ENCODE peak calls at places on chromosomes 12 and 14, in nine cellular contexts. One of them, this sample, is unnamed. For H3K9me3, the result is how much of the 10 kb centered on the place peaks cover.

GRCh38 chr14:104580961-104581360 is 1.4 kb downstream of the C14orf180 start:
- DNase-seq in Peyer's patch: no peak
- DNase-seq in lower lobe of right lung: no peak
- DNase-seq in CD8-positive, alpha-beta T cell: no peak
- DNase-seq in cardiac muscle cell: no peak
- DNase-seq in thoracic aorta: no peak
- DNase-seq in tibial artery: peak
- DNase-seq in left ventricle myocardium inferior: peak
- DNase-seq in sigmoid colon: peak
- DNase-seq in this sample: no peak

GRCh38 chr12:55899035-55899434 is 28.7 kb downstream of the PYM1 start:
- DNase-seq in thoracic aorta: no peak
- DNase-seq in sigmoid colon: no peak
- DNase-seq in lower lobe of right lung: no peak
- DNase-seq in CD8-positive, alpha-beta T cell: no peak
- DNase-seq in left ventricle myocardium inferior: no peak
- DNase-seq in cardiac muscle cell: no peak
- DNase-seq in tibial artery: no peak
- DNase-seq in Peyer's patch: no peak
- DNase-seq in this sample: no peak

GRCh38 chr14:74292061-74292460 is 10.7 kb downstream of the ABCD4 start:
- DNase-seq in left ventricle myocardium inferior: no peak
- DNase-seq in CD8-positive, alpha-beta T cell: no peak
- DNase-seq in sigmoid colon: no peak
- DNase-seq in thoracic aorta: no peak
- DNase-seq in cardiac muscle cell: no peak
- DNase-seq in lower lobe of right lung: no peak
- DNase-seq in tibial artery: no peak
- DNase-seq in Peyer's patch: no peak
- DNase-seq in this sample: no peak

GRCh38 chr14:91138511-91139359 is 24.9 kb downstream of the DGLUCY start:
- DNase-seq in lower lobe of right lung: no peak
- DNase-seq in tibial artery: no peak
- DNase-seq in cardiac muscle cell: no peak
- DNase-seq in Peyer's patch: no peak
- DNase-seq in sigmoid colon: no peak
- DNase-seq in CD8-positive, alpha-beta T cell: peak
- DNase-seq in left ventricle myocardium inferior: no peak
- DNase-seq in thoracic aorta: no peak
- DNase-seq in this sample: no peak

GRCh38 chr12:131084341-131085011 is 130.8 kb downstream of the ADGRD1 start:
- DNase-seq in Peyer's patch: no peak
- DNase-seq in lower lobe of right lung: peak
- DNase-seq in cardiac muscle cell: no peak
- DNase-seq in sigmoid colon: no peak
- DNase-seq in CD8-positive, alpha-beta T cell: no peak
- DNase-seq in left ventricle myocardium inferior: no peak
- DNase-seq in thoracic aorta: no peak
- DNase-seq in tibial artery: no peak
- DNase-seq in this sample: no peak

GRCh38 chr12:6778212-6778570 is 5.9 kb downstream of the LAG3 start:
- DNase-seq in sigmoid colon: peak
- DNase-seq in tibial artery: peak
- DNase-seq in lower lobe of right lung: no peak
- DNase-seq in left ventricle myocardium inferior: peak
- DNase-seq in CD8-positive, alpha-beta T cell: no peak
- DNase-seq in cardiac muscle cell: no peak
- DNase-seq in thoracic aorta: no peak
- DNase-seq in Peyer's patch: no peak
- DNase-seq in this sample: no peak

GRCh38 chr14:37480446-37481290 is 114.4 kb downstream of the FOXA1 start:
- DNase-seq in lower lobe of right lung: no peak
- DNase-seq in CD8-positive, alpha-beta T cell: no peak
- DNase-seq in left ventricle myocardium inferior: no peak
- DNase-seq in tibial artery: no peak
- DNase-seq in thoracic aorta: no peak
- DNase-seq in cardiac muscle cell: no peak
- DNase-seq in Peyer's patch: no peak
- DNase-seq in sigmoid colon: no peak
- DNase-seq in this sample: no peak

GRCh38 chr12:82627799-82628198 is 58.9 kb upstream of the TMTC2 start:
- DNase-seq in cardiac muscle cell: peak
- DNase-seq in Peyer's patch: no peak
- DNase-seq in CD8-positive, alpha-beta T cell: no peak
- DNase-seq in sigmoid colon: no peak
- DNase-seq in thoracic aorta: no peak
- DNase-seq in left ventricle myocardium inferior: no peak
- DNase-seq in lower lobe of right lung: no peak
- DNase-seq in tibial artery: no peak
- DNase-seq in this sample: peak

GRCh38 chr12:110279561-110279960 is 1.5 kb upstream of the ATP2A2 start:
- DNase-seq in cardiac muscle cell: peak
- DNase-seq in left ventricle myocardium inferior: no peak
- DNase-seq in thoracic aorta: no peak
- DNase-seq in Peyer's patch: no peak
- DNase-seq in sigmoid colon: no peak
- DNase-seq in CD8-positive, alpha-beta T cell: no peak
- DNase-seq in lower lobe of right lung: no peak
- DNase-seq in tibial artery: no peak
- DNase-seq in this sample: no peak

GRCh38 chr14:89085154-89086059 is 261.0 kb downstream of the TTC8 start:
- DNase-seq in cardiac muscle cell: no peak
- DNase-seq in CD8-positive, alpha-beta T cell: no peak
- DNase-seq in lower lobe of right lung: no peak
- DNase-seq in Peyer's patch: no peak
- DNase-seq in tibial artery: no peak
- DNase-seq in left ventricle myocardium inferior: peak
- DNase-seq in sigmoid colon: no peak
- DNase-seq in thoracic aorta: no peak
- DNase-seq in this sample: no peak

GRCh38 chr14:68248481-68249255 is 429.1 kb downstream of the RAD51B start:
- DNase-seq in tibial artery: peak
- DNase-seq in left ventricle myocardium inferior: no peak
- DNase-seq in CD8-positive, alpha-beta T cell: no peak
- DNase-seq in Peyer's patch: no peak
- DNase-seq in cardiac muscle cell: peak
- DNase-seq in lower lobe of right lung: no peak
- DNase-seq in sigmoid colon: peak
- DNase-seq in thoracic aorta: no peak
- DNase-seq in this sample: no peak

GRCh38 chr12:95774311-95775045 is 16.1 kb downstream of the NTN4 start:
- DNase-seq in thoracic aorta: no peak
- DNase-seq in cardiac muscle cell: no peak
- DNase-seq in left ventricle myocardium inferior: no peak
- DNase-seq in tibial artery: no peak
- DNase-seq in sigmoid colon: no peak
- DNase-seq in CD8-positive, alpha-beta T cell: no peak
- DNase-seq in Peyer's patch: no peak
- DNase-seq in lower lobe of right lung: no peak
- DNase-seq in this sample: no peak

GRCh38 chr12:49838973-49839633 is 3.8 kb downstream of the BCDIN3D start:
- DNase-seq in tibial artery: no peak
- DNase-seq in CD8-positive, alpha-beta T cell: peak
- DNase-seq in Peyer's patch: no peak
- DNase-seq in sigmoid colon: no peak
- DNase-seq in cardiac muscle cell: peak
- DNase-seq in left ventricle myocardium inferior: no peak
- DNase-seq in thoracic aorta: no peak
- DNase-seq in lower lobe of right lung: no peak
- DNase-seq in this sample: no peak

GRCh38 chr12:45223868-45224267 is 8.0 kb downstream of the ANO6 start:
- DNase-seq in Peyer's patch: no peak
- DNase-seq in CD8-positive, alpha-beta T cell: no peak
- DNase-seq in thoracic aorta: no peak
- DNase-seq in lower lobe of right lung: no peak
- DNase-seq in left ventricle myocardium inferior: no peak
- DNase-seq in tibial artery: no peak
- DNase-seq in sigmoid colon: no peak
- DNase-seq in cardiac muscle cell: no peak
- DNase-seq in this sample: no peak

GRCh38 chr12:82608706-82609105 is 78.0 kb upstream of the TMTC2 start:
- DNase-seq in Peyer's patch: no peak
- DNase-seq in tibial artery: no peak
- DNase-seq in left ventricle myocardium inferior: no peak
- DNase-seq in lower lobe of right lung: no peak
- DNase-seq in thoracic aorta: no peak
- DNase-seq in CD8-positive, alpha-beta T cell: no peak
- DNase-seq in cardiac muscle cell: no peak
- DNase-seq in sigmoid colon: no peak
- DNase-seq in this sample: no peak

GRCh38 chr14:52048641-52049204 is 20.1 kb downstream of the NID2 start:
- DNase-seq in CD8-positive, alpha-beta T cell: no peak
- DNase-seq in tibial artery: peak
- DNase-seq in sigmoid colon: peak
- DNase-seq in Peyer's patch: no peak
- DNase-seq in thoracic aorta: no peak
- DNase-seq in left ventricle myocardium inferior: no peak
- DNase-seq in cardiac muscle cell: no peak
- DNase-seq in lower lobe of right lung: no peak
- DNase-seq in this sample: no peak

GRCh38 chr14:53180272-53181221 is 27.4 kb upstream of the DDHD1 start:
- DNase-seq in Peyer's patch: no peak
- DNase-seq in left ventricle myocardium inferior: no peak
- DNase-seq in CD8-positive, alpha-beta T cell: no peak
- DNase-seq in thoracic aorta: no peak
- DNase-seq in tibial artery: no peak
- DNase-seq in lower lobe of right lung: no peak
- DNase-seq in sigmoid colon: no peak
- DNase-seq in cardiac muscle cell: peak
- DNase-seq in this sample: no peak

GRCh38 chr12:113955109-113955970 is 10.8 kb downstream of the RBM19 start:
- DNase-seq in left ventricle myocardium inferior: no peak
- DNase-seq in lower lobe of right lung: no peak
- DNase-seq in cardiac muscle cell: peak
- DNase-seq in tibial artery: no peak
- DNase-seq in Peyer's patch: no peak
- DNase-seq in thoracic aorta: no peak
- DNase-seq in CD8-positive, alpha-beta T cell: no peak
- DNase-seq in sigmoid colon: no peak
- DNase-seq in this sample: no peak

GRCh38 chr12:16399110-16399509 is 51.7 kb downstream of the MGST1 start:
- DNase-seq in left ventricle myocardium inferior: no peak
- DNase-seq in thoracic aorta: no peak
- DNase-seq in Peyer's patch: no peak
- DNase-seq in CD8-positive, alpha-beta T cell: no peak
- DNase-seq in cardiac muscle cell: no peak
- DNase-seq in tibial artery: no peak
- DNase-seq in sigmoid colon: no peak
- DNase-seq in lower lobe of right lung: no peak
- DNase-seq in this sample: no peak

GRCh38 chr12:6212086-6212485 is 11.9 kb downstream of the CD9 start:
- DNase-seq in left ventricle myocardium inferior: no peak
- DNase-seq in sigmoid colon: no peak
- DNase-seq in cardiac muscle cell: no peak
- DNase-seq in tibial artery: no peak
- DNase-seq in lower lobe of right lung: no peak
- DNase-seq in thoracic aorta: no peak
- DNase-seq in CD8-positive, alpha-beta T cell: no peak
- DNase-seq in Peyer's patch: no peak
- DNase-seq in this sample: no peak

GRCh38 chr12:11497995-11498394 is 102.6 kb upstream of the PRB2 start:
- DNase-seq in Peyer's patch: no peak
- DNase-seq in thoracic aorta: no peak
- DNase-seq in sigmoid colon: no peak
- DNase-seq in lower lobe of right lung: no peak
- DNase-seq in tibial artery: no peak
- DNase-seq in CD8-positive, alpha-beta T cell: no peak
- DNase-seq in left ventricle myocardium inferior: no peak
- DNase-seq in cardiac muscle cell: no peak
- DNase-seq in this sample: no peak
- H3K27ac ChIP-seq in Peyer's patch: no peak
- H3K27ac ChIP-seq in thoracic aorta: no peak
- H3K27ac ChIP-seq in sigmoid colon: no peak
- H3K27ac ChIP-seq in lower lobe of right lung: no peak
- H3K27ac ChIP-seq in tibial artery: no peak
- H3K27ac ChIP-seq in CD8-positive, alpha-beta T cell: no peak
- H3K27ac ChIP-seq in left ventricle myocardium inferior: no peak
- H3K27ac ChIP-seq in cardiac muscle cell: no peak
- H3K27ac ChIP-seq in this sample: no peak

GRCh38 chr12:13205809-13206559 is 9.5 kb downstream of the EMP1 start:
- DNase-seq in lower lobe of right lung: no peak
- DNase-seq in thoracic aorta: no peak
- DNase-seq in Peyer's patch: no peak
- DNase-seq in tibial artery: no peak
- DNase-seq in cardiac muscle cell: no peak
- DNase-seq in left ventricle myocardium inferior: no peak
- DNase-seq in sigmoid colon: no peak
- DNase-seq in CD8-positive, alpha-beta T cell: no peak
- DNase-seq in this sample: no peak
- H3K4me3 ChIP-seq in lower lobe of right lung: no peak
- H3K4me3 ChIP-seq in thoracic aorta: no peak
- H3K4me3 ChIP-seq in Peyer's patch: no peak
- H3K4me3 ChIP-seq in tibial artery: no peak
- H3K4me3 ChIP-seq in cardiac muscle cell: no peak
- H3K4me3 ChIP-seq in left ventricle myocardium inferior: no peak
- H3K4me3 ChIP-seq in sigmoid colon: no peak
- H3K4me3 ChIP-seq in CD8-positive, alpha-beta T cell: no peak
- H3K4me3 ChIP-seq in this sample: no peak

GRCh38 chr12:111650912-111651311 is 34.8 kb downstream of the BRAP start:
- DNase-seq in Peyer's patch: no peak
- DNase-seq in CD8-positive, alpha-beta T cell: no peak
- DNase-seq in sigmoid colon: no peak
- DNase-seq in cardiac muscle cell: no peak
- DNase-seq in tibial artery: no peak
- DNase-seq in thoracic aorta: no peak
- DNase-seq in left ventricle myocardium inferior: no peak
- DNase-seq in lower lobe of right lung: no peak
- DNase-seq in this sample: no peak
- H3K9me3 ChIP-seq in Peyer's patch: under half
- H3K9me3 ChIP-seq in CD8-positive, alpha-beta T cell: under half
- H3K9me3 ChIP-seq in sigmoid colon: under half
- H3K9me3 ChIP-seq in cardiac muscle cell: under half
- H3K9me3 ChIP-seq in tibial artery: under half
- H3K9me3 ChIP-seq in thoracic aorta: under half
- H3K9me3 ChIP-seq in left ventricle myocardium inferior: under half
- H3K9me3 ChIP-seq in lower lobe of right lung: under half
- H3K9me3 ChIP-seq in this sample: under half

DNA sequence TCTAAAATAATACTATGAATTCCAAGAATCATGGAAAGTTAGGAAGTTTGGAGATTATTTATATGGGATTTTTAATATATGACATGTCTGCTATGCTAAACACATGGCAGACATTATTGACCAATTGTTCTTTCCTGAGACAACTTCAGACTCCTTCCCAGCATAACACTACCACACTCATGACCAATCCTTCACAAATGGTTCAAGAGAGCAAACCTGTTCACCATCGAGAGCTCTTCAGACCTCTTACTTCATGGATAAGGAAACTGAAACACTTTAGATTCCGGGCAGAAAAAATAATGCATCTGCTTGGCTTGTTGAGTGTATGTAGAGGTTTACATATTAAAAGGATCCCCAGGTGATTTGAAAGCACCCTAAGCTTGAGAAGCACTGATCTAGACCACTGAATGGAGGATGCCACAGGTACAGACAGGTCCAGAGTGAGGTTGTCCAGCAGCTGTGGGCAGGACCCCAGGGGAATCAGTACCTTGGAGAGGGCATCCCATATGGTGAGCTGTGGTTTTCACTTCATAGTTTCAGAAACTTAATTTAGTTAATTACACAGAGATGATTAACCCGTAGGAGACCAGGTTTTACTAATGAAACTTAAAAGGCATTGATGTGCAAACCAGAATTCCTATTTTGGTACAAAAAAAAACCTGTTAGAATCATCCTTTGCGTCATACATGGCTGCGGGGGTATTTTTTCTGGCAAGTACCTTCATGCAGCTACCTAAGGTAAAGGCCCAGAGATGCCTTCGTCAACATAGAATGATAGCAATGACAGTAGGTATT is 159.1 kb downstream of the DACT1 start:
- DNase-seq in thoracic aorta: no peak
- DNase-seq in left ventricle myocardium inferior: no peak
- DNase-seq in Peyer's patch: no peak
- DNase-seq in tibial artery: no peak
- DNase-seq in cardiac muscle cell: peak
- DNase-seq in sigmoid colon: no peak
- DNase-seq in CD8-positive, alpha-beta T cell: no peak
- DNase-seq in lower lobe of right lung: no peak
- DNase-seq in this sample: no peak
- H3K27ac ChIP-seq in thoracic aorta: no peak
- H3K27ac ChIP-seq in left ventricle myocardium inferior: no peak
- H3K27ac ChIP-seq in Peyer's patch: no peak
- H3K27ac ChIP-seq in tibial artery: no peak
- H3K27ac ChIP-seq in cardiac muscle cell: no peak
- H3K27ac ChIP-seq in sigmoid colon: no peak
- H3K27ac ChIP-seq in CD8-positive, alpha-beta T cell: no peak
- H3K27ac ChIP-seq in lower lobe of right lung: no peak
- H3K27ac ChIP-seq in this sample: no peak